ENCODE peak calls at places on chromosomes 16 and 17, in four cellular contexts. I is neural progenitor cell, E is SK-N-SH, S is hepatocyte. R is an unnamed sample.

GRCh38 chr16:77833906-77834599 is 45.7 kb downstream of the VAT1L start:
- DNase-seq in I (peak; percentile 65), E (no peak), S (no peak), R (peak; percentile 82)

GRCh38 chr17:8918811-8919210 is 46.7 kb downstream of the PIK3R5 start:
- DNase-seq in I (no peak), E (no peak), S (no peak), R (peak; percentile 30)

GRCh38 chr16:23491490-23492391 is 18.6 kb downstream of the GGA2 start:
- DNase-seq in I (no peak), E (no peak), S (no peak), R (peak; percentile 38)

GRCh38 chr17:3877220-3877619 is 15.6 kb downstream of the CAMKK1 start:
- DNase-seq in I (no peak), E (no peak), S (no peak), R (no peak)

GRCh38 chr17:65797809-65798208 is 236.4 kb upstream of the AXIN2 start:
- DNase-seq in I (peak; percentile 74), E (peak; percentile 8), S (no peak), R (peak; percentile 23)

GRCh38 chr17:27538156-27538955 is 82.1 kb downstream of the KSR1 start:
- DNase-seq in I (no peak), E (no peak), S (no peak), R (peak; percentile 36)

GRCh38 chr17:81329927-81330883 is 35.1 kb upstream of the SLC38A10 start:
- DNase-seq in I (peak; percentile 56), E (no peak), S (peak; percentile 78), R (peak; percentile 24)

GRCh38 chr16:89256651-89257254 is 39.2 kb downstream of the ZNF778 start:
- DNase-seq in I (peak; percentile 58), E (peak; percentile 30), S (peak; percentile 60), R (peak; percentile 89)

GRCh38 chr17:68784431-68784830 is 170.8 kb downstream of the ABCA8 start:
- DNase-seq in I (no peak), E (no peak), S (no peak), R (no peak)

GRCh38 chr17:73091770-73092517 is 544 bp downstream of the SLC39A11 start:
- DNase-seq in I (peak; percentile 71), E (no peak), S (peak; percentile 62), R (peak; percentile 56)

GRCh38 chr17:73759324-73760185 is 115.3 kb upstream of the SDK2 start:
- DNase-seq in I (no peak), E (peak; percentile 79), S (no peak), R (no peak)

GRCh38 chr16:56866955-56867830 is 2.2 kb downstream of the SLC12A3 start:
- DNase-seq in I (peak; percentile 75), E (peak; percentile 69), S (peak; percentile 77), R (peak; percentile 80)

GRCh38 chr16:86283944-86284343 is 226.4 kb upstream of the FOXF1 start:
- DNase-seq in I (no peak), E (no peak), S (no peak), R (no peak)

GRCh38 chr17:38741853-38742421 is 6.2 kb downstream of the PCGF2 start:
- DNase-seq in I (no peak), E (peak; percentile 65), S (peak; percentile 48), R (peak; percentile 55)

GRCh38 chr16:50219402-50219975 is 46.9 kb upstream of the ADCY7 start:
- DNase-seq in I (no peak), E (no peak), S (no peak), R (no peak)

GRCh38 chr16:65500007-65500406 is 378.1 kb upstream of the CDH11 start:
- DNase-seq in I (no peak), E (no peak), S (no peak), R (no peak)

GRCh38 chr17:38796451-38796850 is 2.9 kb downstream of the PIP4K2B start:
- DNase-seq in I (no peak), E (no peak), S (peak; percentile 34), R (no peak)

GRCh38 chr16:24035127-24035842 is 199.5 kb downstream of the PRKCB start:
- DNase-seq in I (peak; percentile 14), E (no peak), S (no peak), R (no peak)

GRCh38 chr16:81003610-81004460 is 2.9 kb downstream of the CMC2 start:
- DNase-seq in I (no peak), E (no peak), S (no peak), R (peak; percentile 78)

GRCh38 chr17:28906276-28907051 is 3.6 kb upstream of the DHRS13 start:
- DNase-seq in I (no peak), E (no peak), S (no peak), R (no peak)

GRCh38 chr17:80114758-80115157 is 13.4 kb downstream of the GAA start:
- DNase-seq in I (no peak), E (no peak), S (no peak), R (no peak)

GRCh38 chr17:2155482-2156051 is 100.7 kb downstream of the HIC1 start:
- DNase-seq in I (no peak), E (no peak), S (no peak), R (no peak)

GRCh38 chr16:88556294-88556988 is 13.8 kb upstream of the ZC3H18 start:
- DNase-seq in I (no peak), E (no peak), S (no peak), R (no peak)

DNA sequence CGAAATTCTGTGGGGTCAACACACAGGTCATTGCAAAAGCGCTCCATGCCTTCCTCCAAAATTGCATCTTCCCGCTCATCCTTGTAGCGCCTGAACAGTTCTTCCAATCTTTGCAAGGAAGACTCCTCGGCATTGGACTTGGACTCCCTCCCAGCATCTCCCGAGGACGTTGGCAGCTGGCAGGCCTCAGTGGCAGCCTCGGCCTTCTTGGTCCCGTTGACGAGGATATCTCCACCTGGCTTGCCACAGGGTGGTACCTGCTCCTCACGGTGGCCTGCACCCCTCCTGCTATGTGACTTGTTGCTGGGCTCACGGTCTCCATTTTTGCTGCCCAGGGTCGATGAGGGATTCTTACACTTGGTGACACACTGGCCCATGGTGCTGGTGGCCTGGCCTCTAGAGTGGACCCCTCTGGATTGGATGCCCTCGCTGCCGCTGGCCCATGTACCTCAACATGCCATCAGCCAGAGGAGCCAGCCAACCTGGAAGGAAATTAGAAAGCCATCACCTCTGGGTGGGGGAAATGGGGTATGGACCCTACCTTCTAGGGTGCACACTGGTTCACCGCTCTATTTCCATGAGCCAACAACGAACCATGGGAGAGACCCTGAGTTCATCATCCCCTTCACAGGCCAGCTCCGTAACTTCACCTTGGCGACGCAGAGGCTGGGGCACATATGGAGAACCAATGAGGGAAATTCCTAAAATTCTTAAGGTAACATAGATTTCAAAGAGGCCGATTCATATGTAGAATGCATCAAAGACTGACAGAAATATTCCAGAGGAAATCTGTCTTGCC is 37.8 kb downstream of the DCUN1D3 start:
- DNase-seq in I (no peak), E (no peak), S (no peak), R (no peak)
- TF ChIP-seq EZH2phosphoT487 in I (no peak), E (no peak), S (no peak), R (no peak)

GRCh38 chr17:78748048-78748729 is 33.9 kb downstream of the CYTH1 start:
- DNase-seq in I (no peak), E (no peak), S (no peak), R (peak; percentile 31)
- H3K4me1 ChIP-seq in I (no peaks in the 10 kb centered on the region), E (peaks cover 4% of the 10 kb centered on the region), S (no peaks in the 10 kb centered on the region), R (peaks cover 29% of the 10 kb centered on the region)

GRCh38 chr17:35051579-35052239 is 11.8 kb downstream of the RFFL start:
- DNase-seq in I (no peak), E (no peak), S (peak; percentile 24), R (peak; percentile 19)
- TF ChIP-seq EZH2phosphoT487 in I (no peak), E (no peak), S (no peak), R (no peak)

GRCh38 chr17:7582401-7583252 is 1.0 kb upstream of the MPDU1 start:
- DNase-seq in I (no peak), E (no peak), S (no peak), R (no peak)

GRCh38 chr17:7579001-7579838 is at the start of gene CD68:
- DNase-seq in I (no peak), E (peak; percentile 58), S (peak; percentile 92), R (peak; percentile 98)

GRCh38 chr17:7577327-7578199 is 1.9 kb upstream of the CD68 start:
- DNase-seq in I (no peak), E (no peak), S (peak; percentile 5), R (no peak)

GRCh38 chr17:7580631-7581554 is 1.5 kb downstream of the CD68 start:
- DNase-seq in I (no peak), E (no peak), S (no peak), R (no peak)

DNA sequence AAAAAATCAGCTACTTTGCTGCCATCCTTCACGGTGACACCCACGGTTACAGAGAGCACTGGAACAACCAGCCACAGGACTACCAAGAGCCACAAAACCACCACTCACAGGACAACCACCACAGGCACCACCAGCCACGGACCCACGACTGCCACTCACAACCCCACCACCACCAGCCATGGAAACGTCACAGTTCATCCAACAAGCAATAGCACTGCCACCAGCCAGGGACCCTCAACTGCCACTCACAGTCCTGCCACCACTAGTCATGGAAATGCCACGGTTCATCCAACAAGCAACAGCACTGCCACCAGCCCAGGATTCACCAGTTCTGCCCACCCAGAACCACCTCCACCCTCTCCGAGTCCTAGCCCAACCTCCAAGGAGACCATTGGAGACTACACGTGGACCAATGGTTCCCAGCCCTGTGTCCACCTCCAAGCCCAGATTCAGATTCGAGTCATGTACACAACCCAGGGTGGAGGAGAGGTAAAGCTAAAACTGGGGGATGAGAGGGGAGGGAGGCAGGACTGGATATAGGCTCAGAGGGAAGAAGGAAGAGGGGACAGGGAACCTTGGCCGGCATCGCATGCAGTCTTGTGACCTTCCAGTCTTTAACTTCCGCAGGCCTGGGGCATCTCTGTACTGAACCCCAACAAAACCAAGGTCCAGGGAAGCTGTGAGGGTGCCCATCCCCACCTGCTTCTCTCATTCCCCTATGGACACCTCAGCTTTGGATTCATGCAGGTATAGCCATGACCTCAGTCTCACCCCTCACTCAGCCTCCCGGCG is 597 bp downstream of the CD68 start:
- DNase-seq in I (no peak), E (no peak), S (no peak), R (no peak)
- H3K4me1 ChIP-seq in I (peaks cover 21% of the 10 kb centered on the region), E (peaks cover 31% of the 10 kb centered on the region), S (peaks cover 36% of the 10 kb centered on the region), R (peaks cover 52% of the 10 kb centered on the region)

R was measured in GM23248.